ENCODE peak calls at places on chromosomes 4 and X, in four cellular contexts. G, D, K and P are unnamed samples.

GRCh38 chr4:83771113-83771705 is 235.3 kb downstream of the GPAT3 start:
- DNase-seq in G (peak), D (peak), K (peak), P (peak)

GRCh38 chr4:153501578-153501977 is 35.4 kb downstream of the TMEM131L start:
- DNase-seq in G (no peak), D (no peak), K (no peak), P (no peak)

GRCh38 chr4:99710681-99711345 is 53.2 kb upstream of the C4orf54 start:
- DNase-seq in G (no peak), D (no peak), K (no peak), P (no peak)

GRCh38 chr4:90745176-90745575 is 618.0 kb downstream of the CCSER1 start:
- DNase-seq in G (no peak), D (no peak), K (no peak), P (no peak)

GRCh38 chr4:187541666-187542065 is 453.9 kb upstream of the ZFP42 start:
- DNase-seq in G (no peak), D (no peak), K (no peak), P (no peak)

GRCh38 chrX:6026980-6027379 is 201.7 kb downstream of the NLGN4X start:
- DNase-seq in G (no peak), D (no peak), K (no peak), P (no peak)

GRCh38 chr4:1239141-1239948 is 9.6 kb downstream of the CTBP1 start:
- DNase-seq in G (no peak), D (peak), K (no peak), P (peak)

GRCh38 chrX:65406532-65406931 is 128.1 kb downstream of the LAS1L start:
- DNase-seq in G (no peak), D (peak), K (no peak), P (no peak)

GRCh38 chr4:141347738-141348524 is 127.2 kb downstream of the ZNF330 start:
- DNase-seq in G (peak), D (no peak), K (no peak), P (no peak)

GRCh38 chr4:6963139-6963611 is 53.5 kb downstream of the TBC1D14 start:
- DNase-seq in G (peak), D (no peak), K (no peak), P (no peak)

GRCh38 chr4:172989984-172990711 is 178.5 kb upstream of the GALNT7 start:
- DNase-seq in G (peak), D (no peak), K (no peak), P (no peak)

GRCh38 chrX:11205796-11206195 is 87.4 kb upstream of the AMELX start:
- DNase-seq in G (no peak), D (no peak), K (no peak), P (no peak)